ENCODE peak calls at places on chromosome 22, in nine cellular contexts. N, H, S, W, E, G, C, T and D are unnamed samples.

GRCh38 chr22:20131593-20131855 is at the start of gene ZDHHC8:
- DNase-seq in W (no peak), G (no peak), E (peak), H (no peak), S (peak), N (no peak), C (no peak), T (no peak), D (no peak)

GRCh38 chr22:32558681-32559355 is 84.2 kb downstream of the FBXO7 start:
- DNase-seq in N (no peak), H (no peak), S (no peak), T (peak), W (no peak), C (no peak), E (no peak), G (peak), D (peak)

GRCh38 chr22:36756746-36757607 is 18.9 kb downstream of the IFT27 start:
- DNase-seq in G (no peak), E (no peak), N (no peak), T (peak), C (no peak), H (no peak), S (no peak), W (no peak), D (no peak)

GRCh38 chr22:17823226-17823625 is 49.0 kb upstream of the BID start:
- DNase-seq in T (no peak), C (no peak), N (no peak), H (no peak), G (no peak), E (no peak), W (no peak), S (no peak), D (no peak)

GRCh38 chr22:46269564-46269963 is 1.8 kb downstream of the TTC38 start:
- DNase-seq in C (no peak), N (no peak), E (no peak), H (no peak), W (no peak), G (no peak), S (no peak), T (no peak), D (no peak)

GRCh38 chr22:40212126-40212525 is 34.4 kb downstream of the TNRC6B start:
- DNase-seq in N (no peak), C (no peak), W (no peak), G (peak), T (no peak), E (no peak), H (no peak), S (no peak), D (no peak)

GRCh38 chr22:37591823-37592404 is 12.0 kb upstream of the LGALS2 start:
- DNase-seq in E (no peak), T (no peak), G (no peak), C (no peak), N (no peak), S (no peak), W (no peak), H (no peak), D (no peak)

GRCh38 chr22:47124451-47124881 is 362.0 kb downstream of the TBC1D22A start:
- DNase-seq in N (no peak), G (no peak), E (no peak), C (no peak), W (no peak), T (peak), S (no peak), H (no peak), D (no peak)

GRCh38 chr22:23684561-23685031 is 6.2 kb upstream of the RGL4 start:
- DNase-seq in N (no peak), E (no peak), H (no peak), T (no peak), S (no peak), C (no peak), G (peak), W (no peak), D (no peak)

GRCh38 chr22:42651134-42651533 is 1.9 kb upstream of the CYB5R3 start:
- DNase-seq in W (no peak), T (no peak), N (no peak), S (no peak), G (no peak), E (no peak), H (no peak), C (no peak), D (no peak)